ENCODE peak calls at places on chromosomes 13 and 19, in nine cellular contexts. X, M, S, H, Q, O, A, R and T are unnamed samples.

GRCh38 chr19:38078302-38078930 is 145.6 kb downstream of the DPF1 start:
- DNase-seq in X (no peak), M (no peak), S (no peak), H (no peak), Q (no peak), O (no peak), A (no peak), R (no peak), T (no peak)

GRCh38 chr19:17579523-17580244 is 24.2 kb downstream of the COLGALT1 start:
- DNase-seq in X (no peak), M (peak), S (peak), H (peak), Q (no peak), O (no peak), A (peak), R (peak), T (peak)

GRCh38 chr13:75263741-75264407 is 218.1 kb downstream of the TBC1D4 start:
- DNase-seq in X (no peak), M (no peak), S (no peak), H (peak), Q (no peak), O (no peak), A (no peak), R (no peak), T (no peak)

GRCh38 chr13:112918746-112919145 is 50.3 kb upstream of the MCF2L start:
- DNase-seq in X (no peak), M (no peak), S (no peak), H (no peak), Q (peak), O (no peak), A (no peak), R (no peak), T (no peak)

GRCh38 chr19:5953034-5953589 is 24.8 kb downstream of the RANBP3 start:
- DNase-seq in X (no peak), M (no peak), S (no peak), H (peak), Q (peak), O (no peak), A (no peak), R (no peak), T (no peak)

GRCh38 chr19:12985049-12985776 is 10.1 kb upstream of the NFIX start:
- DNase-seq in X (no peak), M (no peak), S (peak), H (peak), Q (peak), O (peak), A (no peak), R (peak), T (no peak)

GRCh38 chr19:36113895-36114762 is 546 bp downstream of the POLR2I start:
- DNase-seq in X (no peak), M (peak), S (peak), H (peak), Q (no peak), O (peak), A (no peak), R (no peak), T (no peak)

GRCh38 chr13:73983109-73983508 is 151.1 kb downstream of the KLF12 start:
- DNase-seq in X (no peak), M (no peak), S (no peak), H (no peak), Q (no peak), O (no peak), A (no peak), R (no peak), T (no peak)

GRCh38 chr19:38946229-38947010 is 15.7 kb downstream of the MRPS12 start:
- DNase-seq in X (no peak), M (peak), S (no peak), H (no peak), Q (no peak), O (no peak), A (no peak), R (no peak), T (no peak)

GRCh38 chr19:48654299-48655059 is 8.5 kb upstream of the CA11 start:
- DNase-seq in X (no peak), M (no peak), S (no peak), H (no peak), Q (no peak), O (no peak), A (no peak), R (no peak), T (no peak)

GRCh38 chr13:38821753-38822551 is 135.1 kb downstream of the FREM2 start:
- DNase-seq in X (no peak), M (no peak), S (no peak), H (no peak), Q (no peak), O (no peak), A (no peak), R (no peak), T (no peak)

GRCh38 chr13:49220035-49220855 is at the start of gene MLNR:
- DNase-seq in X (no peak), M (peak), S (no peak), H (no peak), Q (no peak), O (peak), A (peak), R (no peak), T (no peak)

GRCh38 chr19:5624741-5625140 is 1.9 kb downstream of the SAFB start:
- DNase-seq in X (no peak), M (no peak), S (peak), H (no peak), Q (no peak), O (no peak), A (no peak), R (no peak), T (no peak)

GRCh38 chr13:39634956-39635355 is 20.5 kb upstream of the COG6 start:
- DNase-seq in X (no peak), M (no peak), S (no peak), H (no peak), Q (no peak), O (no peak), A (no peak), R (no peak), T (no peak)

GRCh38 chr19:4316940-4317339 is 12.5 kb downstream of the FSD1 start:
- DNase-seq in X (no peak), M (no peak), S (no peak), H (no peak), Q (no peak), O (no peak), A (no peak), R (no peak), T (no peak)

GRCh38 chr13:25847145-25847544 is 204.7 kb downstream of the SHISA2 start:
- DNase-seq in X (no peak), M (no peak), S (no peak), H (no peak), Q (no peak), O (no peak), A (no peak), R (no peak), T (no peak)

GRCh38 chr13:20901668-20902437 is 693 bp downstream of the XPO4 start:
- DNase-seq in X (peak), M (peak), S (no peak), H (peak), Q (no peak), O (peak), A (peak), R (no peak), T (peak)

GRCh38 chr19:33387351-33388230 is 14.1 kb downstream of the CEBPG start:
- DNase-seq in X (no peak), M (no peak), S (no peak), H (no peak), Q (no peak), O (no peak), A (no peak), R (no peak), T (no peak)
- TF ChIP-seq POLR2A in X (no peak), M (no peak), S (no peak), H (no peak), Q (no peak), O (no peak), A (no peak), R (no peak), T (no peak)

GRCh38 chr19:1647664-1648155 is 4.7 kb downstream of the TCF3 start:
- DNase-seq in X (no peak), M (no peak), S (no peak), H (no peak), Q (no peak), O (no peak), A (no peak), R (no peak), T (no peak)

GRCh38 chr19:1646931-1647663 is 5.3 kb downstream of the TCF3 start:
- DNase-seq in X (no peak), M (no peak), S (no peak), H (no peak), Q (no peak), O (no peak), A (no peak), R (no peak), T (no peak)

GRCh38 chr19:1644070-1644469 is 8.3 kb downstream of the TCF3 start:
- DNase-seq in X (no peak), M (no peak), S (no peak), H (no peak), Q (no peak), O (no peak), A (no peak), R (no peak), T (no peak)

GRCh38 chr19:1646149-1646930 is 6.1 kb downstream of the TCF3 start:
- DNase-seq in X (no peak), M (no peak), S (no peak), H (no peak), Q (no peak), O (no peak), A (no peak), R (no peak), T (no peak)

GRCh38 chr19:1645299-1645698 is 7.1 kb downstream of the TCF3 start:
- DNase-seq in X (no peak), M (no peak), S (no peak), H (no peak), Q (no peak), O (no peak), A (no peak), R (no peak), T (no peak)
- TF ChIP-seq POLR2A in X (no peak), M (no peak), S (no peak), H (no peak), Q (no peak), O (no peak), A (no peak), R (no peak), T (no peak)

GRCh38 chr19:1440418-1440801 is 2.2 kb downstream of the RPS15 start:
- DNase-seq in X (no peak), M (no peak), S (no peak), H (no peak), Q (no peak), O (no peak), A (no peak), R (no peak), T (no peak)

GRCh38 chr19:1441677-1442438 is 3.7 kb downstream of the RPS15 start:
- DNase-seq in X (no peak), M (no peak), S (no peak), H (no peak), Q (no peak), O (no peak), A (no peak), R (no peak), T (no peak)

GRCh38 chr19:1438035-1438932 is at the start of gene RPS15:
- DNase-seq in X (peak), M (peak), S (peak), H (peak), Q (peak), O (peak), A (peak), R (peak), T (peak)

GRCh38 chr19:1438933-1439358 is 750 bp downstream of the RPS15 start:
- DNase-seq in X (no peak), M (no peak), S (no peak), H (no peak), Q (no peak), O (no peak), A (no peak), R (no peak), T (no peak)

GRCh38 chr19:1441022-1441426 is 2.8 kb downstream of the RPS15 start:
- DNase-seq in X (no peak), M (no peak), S (no peak), H (no peak), Q (no peak), O (no peak), A (no peak), R (no peak), T (no peak)
- TF ChIP-seq POLR2A in X (no peak), M (no peak), S (no peak), H (no peak), Q (no peak), O (no peak), A (peak), R (no peak), T (no peak)

GRCh38 chr19:57362419-57362818 is 932 bp upstream of the TRAPPC2B start:
- DNase-seq in X (no peak), M (no peak), S (no peak), H (no peak), Q (no peak), O (no peak), A (no peak), R (no peak), T (no peak)

GRCh38 chr19:57357406-57357805 is 5.9 kb upstream of the TRAPPC2B start:
- DNase-seq in X (no peak), M (no peak), S (no peak), H (no peak), Q (no peak), O (no peak), A (no peak), R (no peak), T (no peak)

GRCh38 chr19:57359300-57359699 is 4.1 kb upstream of the TRAPPC2B start:
- DNase-seq in X (no peak), M (no peak), S (no peak), H (no peak), Q (no peak), O (no peak), A (no peak), R (no peak), T (no peak)

GRCh38 chr19:57363734-57364181 is 407 bp downstream of the TRAPPC2B start:
- DNase-seq in X (no peak), M (no peak), S (no peak), H (peak), Q (no peak), O (no peak), A (no peak), R (no peak), T (peak)

DNA sequence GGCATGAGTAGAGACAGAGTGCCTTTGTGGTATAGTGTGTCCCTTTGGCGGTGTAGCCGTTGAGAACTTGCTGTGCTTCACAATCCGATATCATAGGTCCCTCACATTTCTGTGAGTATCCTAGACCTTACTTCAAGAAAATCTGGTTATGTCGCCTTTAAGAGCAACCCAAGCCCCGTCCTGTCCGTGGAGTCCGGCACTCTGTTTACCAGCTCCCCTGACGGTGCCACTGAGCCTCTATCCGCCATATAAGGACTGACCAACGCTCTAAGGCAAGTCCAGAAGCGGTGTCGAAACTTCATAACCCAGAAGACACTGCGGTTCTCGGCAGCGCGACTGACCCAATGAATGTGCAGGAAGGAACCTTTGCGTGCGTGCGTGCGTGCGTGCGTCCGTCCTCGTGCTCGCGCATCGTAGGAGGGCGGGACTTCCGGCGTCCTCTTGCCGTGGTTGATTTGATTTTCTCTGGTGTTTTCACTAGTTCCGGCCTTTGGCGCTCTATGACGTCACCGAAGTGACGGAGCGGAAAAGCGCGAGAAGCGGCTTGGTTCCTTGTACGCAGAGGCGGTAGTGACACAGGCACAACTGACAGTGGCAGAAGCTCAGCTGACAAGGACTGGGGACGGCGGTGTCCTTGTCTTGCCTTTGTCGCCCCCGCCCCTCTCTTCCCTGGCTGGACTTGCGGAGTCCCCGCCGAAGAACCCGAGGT is at the start of the genes TRAPPC2B and ZNF547:
- DNase-seq in X (peak), M (peak), S (peak), H (peak), Q (peak), O (peak), A (peak), R (peak), T (peak)
- TF ChIP-seq POLR2A in X (peak), M (no peak), S (peak), H (peak), Q (no peak), O (peak), A (peak), R (peak), T (peak)